ENCODE peak calls at places on chromosomes 4 and X, in six cellular contexts. Y is small intestine; R is BE2C; F is activated CD4-positive, CD25-positive, alpha-beta regulatory T cell treated with anti-CD3 and anti-CD28 coated beads, Interleukin-2, amount 50 U/mL, for 72 hours; P is anterior cingulate cortex; D is NCI-H1092 treated with DMSO at 0.1 percent for 48 hours. H is an unnamed sample.

GRCh38 chr4:112284166-112284565 is 1.5 kb downstream of the TIFA start:
- DNase-seq in Y (peak), R (no peak), F (no peak), P (no peak), D (no peak), H (peak)

GRCh38 chrX:130030826-130031225 is 48.4 kb downstream of the BCORL1 start:
- DNase-seq in Y (no peak), R (no peak), F (no peak), P (peak), D (no peak), H (no peak)

GRCh38 chr4:86338989-86339388 is 20.9 kb downstream of the MAPK10 start:
- DNase-seq in Y (no peak), R (no peak), F (no peak), P (no peak), D (no peak), H (peak)

GRCh38 chrX:151870603-151871002 is 42.1 kb upstream of the MAGEA4 start:
- DNase-seq in Y (no peak), R (no peak), F (no peak), P (no peak), D (no peak), H (peak)

GRCh38 chrX:23505531-23506303 is 161.6 kb upstream of the PRDX4 start:
- DNase-seq in Y (no peak), R (no peak), F (no peak), P (no peak), D (no peak), H (no peak)

GRCh38 chrX:41822917-41823316 is 98.9 kb downstream of the GPR82 start:
- DNase-seq in Y (peak), R (no peak), F (no peak), P (no peak), D (no peak), H (peak)

GRCh38 chr4:53479731-53480525 is 102.5 kb downstream of the FIP1L1 start:
- DNase-seq in Y (no peak), R (no peak), F (no peak), P (no peak), D (no peak), H (peak)

GRCh38 chrX:45743081-45743533 is 542.4 kb upstream of the DIPK2B start:
- DNase-seq in Y (no peak), R (no peak), F (no peak), P (no peak), D (no peak), H (peak)

GRCh38 chrX:153061732-153062131 is 5.5 kb downstream of the PNMA3 start:
- DNase-seq in Y (no peak), R (no peak), F (no peak), P (no peak), D (no peak), H (peak)

GRCh38 chr4:168743131-168743530 is 246.3 kb downstream of the PALLD start:
- DNase-seq in Y (no peak), R (no peak), F (no peak), P (no peak), D (no peak), H (no peak)

GRCh38 chrX:28920554-28920953 is 333.3 kb downstream of the IL1RAPL1 start:
- DNase-seq in Y (no peak), R (no peak), F (no peak), P (no peak), D (peak), H (peak)

GRCh38 chr4:87427518-87427868 is 5.1 kb downstream of the NUDT9 start:
- DNase-seq in Y (no peak), R (no peak), F (no peak), P (no peak), D (no peak), H (peak)

GRCh38 chr4:167031534-167032156 is 202.6 kb downstream of the SPOCK3 start:
- DNase-seq in Y (no peak), R (no peak), F (no peak), P (no peak), D (no peak), H (peak)

GRCh38 chr4:22191565-22192301 is 243.2 kb upstream of the KCNIP4 start:
- DNase-seq in Y (no peak), R (no peak), F (no peak), P (no peak), D (no peak), H (no peak)

GRCh38 chrX:49096419-49096818 is 16.7 kb upstream of the WDR45 start:
- DNase-seq in Y (no peak), R (no peak), F (no peak), P (no peak), D (no peak), H (no peak)

GRCh38 chr4:166143227-166143626 is 270.2 kb downstream of the TLL1 start:
- DNase-seq in Y (no peak), R (no peak), F (no peak), P (no peak), D (no peak), H (peak)

GRCh38 chrX:19225906-19226305 is 103.6 kb upstream of the ADGRG2 start:
- DNase-seq in Y (peak), R (no peak), F (no peak), P (no peak), D (no peak), H (no peak)

GRCh38 chr4:14532436-14532835 is 469.8 kb upstream of the CPEB2 start:
- DNase-seq in Y (no peak), R (no peak), F (no peak), P (no peak), D (peak), H (no peak)

GRCh38 chr4:53941331-53941730 is 123.1 kb downstream of the CHIC2 start:
- DNase-seq in Y (no peak), R (no peak), F (no peak), P (no peak), D (no peak), H (no peak)

GRCh38 chr4:17310269-17310652 is 201.6 kb downstream of the QDPR start:
- DNase-seq in Y (no peak), R (no peak), F (no peak), P (no peak), D (no peak), H (no peak)

H was measured in amniotic epithelial cell.